ENCODE peak calls at places on chromosomes 3 and 15, in five cellular contexts. One of them, this sample, is unnamed.

GRCh38 chr3:14336414-14337285 is 65.8 kb upstream of the SLC6A6 start:
- DNase-seq in stimulated activated effector memory CD8-positive, alpha-beta T cell treated with anti-CD3 and anti-CD28 coated beads, Interleukin-12 subunit alpha, Interleukin-12 subunit beta, amount 100 ng/mL, for 72 hours: no peak
- DNase-seq in COR-L47: no peak
- DNase-seq in NCI-H1694: no peak
- DNase-seq in fibroblast of villous mesenchyme: no peak
- DNase-seq in this sample: no peak

GRCh38 chr3:154152741-154153140 is 31.6 kb downstream of the ARHGEF26 start:
- DNase-seq in fibroblast of villous mesenchyme: no peak
- DNase-seq in NCI-H1694: no peak
- DNase-seq in stimulated activated effector memory CD8-positive, alpha-beta T cell treated with anti-CD3 and anti-CD28 coated beads, Interleukin-12 subunit alpha, Interleukin-12 subunit beta, amount 100 ng/mL, for 72 hours: no peak
- DNase-seq in COR-L47: no peak
- DNase-seq in this sample: no peak

GRCh38 chr3:184085389-184085852 is 11.4 kb upstream of the HTR3E start:
- DNase-seq in stimulated activated effector memory CD8-positive, alpha-beta T cell treated with anti-CD3 and anti-CD28 coated beads, Interleukin-12 subunit alpha, Interleukin-12 subunit beta, amount 100 ng/mL, for 72 hours: no peak
- DNase-seq in NCI-H1694: no peak
- DNase-seq in COR-L47: no peak
- DNase-seq in fibroblast of villous mesenchyme: peak
- DNase-seq in this sample: no peak

GRCh38 chr3:123534264-123534663 is 50.6 kb downstream of the HACD2 start:
- DNase-seq in NCI-H1694: no peak
- DNase-seq in stimulated activated effector memory CD8-positive, alpha-beta T cell treated with anti-CD3 and anti-CD28 coated beads, Interleukin-12 subunit alpha, Interleukin-12 subunit beta, amount 100 ng/mL, for 72 hours: no peak
- DNase-seq in fibroblast of villous mesenchyme: no peak
- DNase-seq in COR-L47: no peak
- DNase-seq in this sample: no peak

GRCh38 chr3:184636774-184637316 is 75.0 kb downstream of the MAGEF1 start:
- DNase-seq in fibroblast of villous mesenchyme: peak
- DNase-seq in NCI-H1694: no peak
- DNase-seq in COR-L47: no peak
- DNase-seq in stimulated activated effector memory CD8-positive, alpha-beta T cell treated with anti-CD3 and anti-CD28 coated beads, Interleukin-12 subunit alpha, Interleukin-12 subunit beta, amount 100 ng/mL, for 72 hours: peak
- DNase-seq in this sample: peak

GRCh38 chr3:167684389-167684993 is 30.7 kb upstream of the WDR49 start:
- DNase-seq in COR-L47: peak
- DNase-seq in stimulated activated effector memory CD8-positive, alpha-beta T cell treated with anti-CD3 and anti-CD28 coated beads, Interleukin-12 subunit alpha, Interleukin-12 subunit beta, amount 100 ng/mL, for 72 hours: peak
- DNase-seq in fibroblast of villous mesenchyme: peak
- DNase-seq in NCI-H1694: peak
- DNase-seq in this sample: peak

GRCh38 chr15:73757571-73757970 is 4.4 kb upstream of the INSYN1 start:
- DNase-seq in COR-L47: no peak
- DNase-seq in NCI-H1694: no peak
- DNase-seq in stimulated activated effector memory CD8-positive, alpha-beta T cell treated with anti-CD3 and anti-CD28 coated beads, Interleukin-12 subunit alpha, Interleukin-12 subunit beta, amount 100 ng/mL, for 72 hours: no peak
- DNase-seq in fibroblast of villous mesenchyme: no peak
- DNase-seq in this sample: no peak

GRCh38 chr3:50890688-50891344 is 216.1 kb downstream of the DOCK3 start:
- DNase-seq in stimulated activated effector memory CD8-positive, alpha-beta T cell treated with anti-CD3 and anti-CD28 coated beads, Interleukin-12 subunit alpha, Interleukin-12 subunit beta, amount 100 ng/mL, for 72 hours: no peak
- DNase-seq in NCI-H1694: no peak
- DNase-seq in COR-L47: no peak
- DNase-seq in fibroblast of villous mesenchyme: no peak
- DNase-seq in this sample: no peak

GRCh38 chr15:84599906-84600305 is 903 bp upstream of the ZSCAN2 start:
- DNase-seq in COR-L47: no peak
- DNase-seq in stimulated activated effector memory CD8-positive, alpha-beta T cell treated with anti-CD3 and anti-CD28 coated beads, Interleukin-12 subunit alpha, Interleukin-12 subunit beta, amount 100 ng/mL, for 72 hours: no peak
- DNase-seq in NCI-H1694: no peak
- DNase-seq in fibroblast of villous mesenchyme: no peak
- DNase-seq in this sample: no peak

GRCh38 chr15:75177360-75178071 is 24.2 kb upstream of the C15orf39 start:
- DNase-seq in NCI-H1694: peak
- DNase-seq in COR-L47: no peak
- DNase-seq in stimulated activated effector memory CD8-positive, alpha-beta T cell treated with anti-CD3 and anti-CD28 coated beads, Interleukin-12 subunit alpha, Interleukin-12 subunit beta, amount 100 ng/mL, for 72 hours: no peak
- DNase-seq in fibroblast of villous mesenchyme: peak
- DNase-seq in this sample: no peak

GRCh38 chr3:193297421-193297820 is 56.4 kb downstream of the PLAAT1 start:
- DNase-seq in stimulated activated effector memory CD8-positive, alpha-beta T cell treated with anti-CD3 and anti-CD28 coated beads, Interleukin-12 subunit alpha, Interleukin-12 subunit beta, amount 100 ng/mL, for 72 hours: no peak
- DNase-seq in COR-L47: no peak
- DNase-seq in NCI-H1694: no peak
- DNase-seq in fibroblast of villous mesenchyme: no peak
- DNase-seq in this sample: no peak

GRCh38 chr3:171541181-171541580 is 81.0 kb upstream of the TNIK start:
- DNase-seq in stimulated activated effector memory CD8-positive, alpha-beta T cell treated with anti-CD3 and anti-CD28 coated beads, Interleukin-12 subunit alpha, Interleukin-12 subunit beta, amount 100 ng/mL, for 72 hours: no peak
- DNase-seq in NCI-H1694: no peak
- DNase-seq in fibroblast of villous mesenchyme: no peak
- DNase-seq in COR-L47: no peak
- DNase-seq in this sample: no peak

GRCh38 chr3:105362021-105362665 is 4.6 kb upstream of the ALCAM start:
- DNase-seq in NCI-H1694: no peak
- DNase-seq in stimulated activated effector memory CD8-positive, alpha-beta T cell treated with anti-CD3 and anti-CD28 coated beads, Interleukin-12 subunit alpha, Interleukin-12 subunit beta, amount 100 ng/mL, for 72 hours: no peak
- DNase-seq in COR-L47: no peak
- DNase-seq in fibroblast of villous mesenchyme: peak
- DNase-seq in this sample: peak

GRCh38 chr3:129276385-129276784 is 2.3 kb upstream of the HMCES start:
- DNase-seq in COR-L47: no peak
- DNase-seq in fibroblast of villous mesenchyme: no peak
- DNase-seq in NCI-H1694: no peak
- DNase-seq in stimulated activated effector memory CD8-positive, alpha-beta T cell treated with anti-CD3 and anti-CD28 coated beads, Interleukin-12 subunit alpha, Interleukin-12 subunit beta, amount 100 ng/mL, for 72 hours: no peak
- DNase-seq in this sample: no peak

GRCh38 chr3:171320721-171321120 is 139.5 kb downstream of the TNIK start:
- DNase-seq in COR-L47: no peak
- DNase-seq in NCI-H1694: peak
- DNase-seq in stimulated activated effector memory CD8-positive, alpha-beta T cell treated with anti-CD3 and anti-CD28 coated beads, Interleukin-12 subunit alpha, Interleukin-12 subunit beta, amount 100 ng/mL, for 72 hours: no peak
- DNase-seq in fibroblast of villous mesenchyme: peak
- DNase-seq in this sample: no peak

This sample was measured in AG20443.